ENCODE peak calls at places on chromosomes 4 and X, in five cellular contexts. One of them, this sample, is unnamed.

GRCh38 chrX:154411981-154412340 is 622 bp downstream of the TAFAZZIN start:
- DNase-seq in HCT116: no peak
- DNase-seq in K562: peak; percentile 62
- DNase-seq in A549: peak; percentile 67
- DNase-seq in NB4: peak; percentile 71
- DNase-seq in this sample: peak; percentile 61

GRCh38 chr4:87241341-87241740 is 20.9 kb upstream of the KLHL8 start:
- DNase-seq in HCT116: no peak
- DNase-seq in K562: no peak
- DNase-seq in A549: no peak
- DNase-seq in NB4: no peak
- DNase-seq in this sample: no peak

GRCh38 chrX:1491851-1492349 is 39.2 kb upstream of the ASMTL start:
- DNase-seq in K562: peak; percentile 78
- DNase-seq in A549: peak; percentile 68
- DNase-seq in NB4: peak; percentile 83
- DNase-seq in HCT116: peak; percentile 66
- DNase-seq in this sample: no peak

GRCh38 chr4:8745828-8746225 is 125.8 kb downstream of the HMX1 start:
- DNase-seq in NB4: no peak
- DNase-seq in A549: no peak
- DNase-seq in HCT116: no peak
- DNase-seq in K562: no peak
- DNase-seq in this sample: no peak

GRCh38 chr4:184370711-184371389 is 103.5 kb downstream of the IRF2 start:
- DNase-seq in NB4: no peak
- DNase-seq in HCT116: no peak
- DNase-seq in K562: no peak
- DNase-seq in A549: no peak
- DNase-seq in this sample: peak; percentile 42

GRCh38 chrX:131068945-131069719 is 11.0 kb downstream of the ARHGAP36 start:
- DNase-seq in NB4: no peak
- DNase-seq in HCT116: peak; percentile 19
- DNase-seq in K562: peak; percentile 61
- DNase-seq in A549: peak; percentile 86
- DNase-seq in this sample: peak; percentile 6

GRCh38 chr4:45869199-45869598 is 254.7 kb downstream of the GABRG1 start:
- DNase-seq in HCT116: no peak
- DNase-seq in A549: no peak
- DNase-seq in K562: no peak
- DNase-seq in NB4: no peak
- DNase-seq in this sample: no peak

GRCh38 chr4:153497988-153498967 is 32.1 kb downstream of the TMEM131L start:
- DNase-seq in K562: no peak
- DNase-seq in HCT116: no peak
- DNase-seq in NB4: no peak
- DNase-seq in A549: no peak
- DNase-seq in this sample: no peak

GRCh38 chr4:110165382-110166285 is 32.8 kb downstream of the ELOVL6 start:
- DNase-seq in A549: peak; percentile 19
- DNase-seq in K562: peak; percentile 24
- DNase-seq in HCT116: peak; percentile 31
- DNase-seq in NB4: peak; percentile 72
- DNase-seq in this sample: peak; percentile 60

GRCh38 chrX:140071037-140071436 is 105.7 kb upstream of the CXorf66 start:
- DNase-seq in HCT116: no peak
- DNase-seq in NB4: no peak
- DNase-seq in K562: no peak
- DNase-seq in A549: no peak
- DNase-seq in this sample: no peak

GRCh38 chrX:47540754-47541538 is 20.1 kb upstream of the ARAF start:
- DNase-seq in K562: peak; percentile 90
- DNase-seq in HCT116: peak; percentile 78
- DNase-seq in A549: peak; percentile 91
- DNase-seq in NB4: peak; percentile 87
- DNase-seq in this sample: peak; percentile 92

GRCh38 chr4:188661502-188661901 is 522.3 kb downstream of the TRIML1 start:
- DNase-seq in A549: no peak
- DNase-seq in HCT116: no peak
- DNase-seq in NB4: no peak
- DNase-seq in K562: no peak
- DNase-seq in this sample: no peak

GRCh38 chr4:114519368-114519767 is 79.2 kb upstream of the UGT8 start:
- DNase-seq in HCT116: no peak
- DNase-seq in K562: no peak
- DNase-seq in NB4: no peak
- DNase-seq in A549: no peak
- DNase-seq in this sample: no peak

GRCh38 chrX:110389570-110389969 is 30.9 kb downstream of the RTL9 start:
- DNase-seq in NB4: no peak
- DNase-seq in K562: no peak
- DNase-seq in A549: no peak
- DNase-seq in HCT116: no peak
- DNase-seq in this sample: no peak

GRCh38 chr4:2842667-2843022 is 999 bp upstream of the ADD1 start:
- DNase-seq in K562: no peak
- DNase-seq in HCT116: no peak
- DNase-seq in NB4: no peak
- DNase-seq in A549: no peak
- DNase-seq in this sample: no peak

GRCh38 chrX:153423652-153424051 is 12.4 kb downstream of the ZFP92 start:
- DNase-seq in HCT116: no peak
- DNase-seq in K562: no peak
- DNase-seq in NB4: no peak
- DNase-seq in A549: no peak
- DNase-seq in this sample: no peak

GRCh38 chr4:7858498-7858897 is 81.2 kb downstream of the AFAP1 start:
- DNase-seq in NB4: no peak
- DNase-seq in HCT116: no peak
- DNase-seq in A549: no peak
- DNase-seq in K562: no peak
- DNase-seq in this sample: no peak

GRCh38 chrX:13923845-13924244 is 105.8 kb downstream of the GEMIN8 start:
- DNase-seq in HCT116: no peak
- DNase-seq in NB4: no peak
- DNase-seq in K562: no peak
- DNase-seq in A549: no peak
- DNase-seq in this sample: no peak

GRCh38 chrX:105477351-105477750 is 256.9 kb upstream of the TEX13A start:
- DNase-seq in NB4: no peak
- DNase-seq in A549: no peak
- DNase-seq in K562: no peak
- DNase-seq in HCT116: no peak
- DNase-seq in this sample: no peak

GRCh38 chr4:121950212-121950679 is 1.6 kb downstream of the TRPC3 start:
- DNase-seq in NB4: no peak
- DNase-seq in HCT116: peak; percentile 21
- DNase-seq in K562: peak; percentile 78
- DNase-seq in A549: peak; percentile 55
- DNase-seq in this sample: peak; percentile 56

GRCh38 chr4:40040908-40041307 is 15.7 kb upstream of the N4BP2 start:
- DNase-seq in HCT116: no peak
- DNase-seq in K562: no peak
- DNase-seq in NB4: no peak
- DNase-seq in A549: no peak
- DNase-seq in this sample: no peak

GRCh38 chrX:119790977-119791436 is 423 bp downstream of the RPL39 start:
- DNase-seq in HCT116: no peak
- DNase-seq in NB4: peak; percentile 53
- DNase-seq in A549: peak; percentile 45
- DNase-seq in K562: peak; percentile 31
- DNase-seq in this sample: peak; percentile 57

GRCh38 chrX:15750611-15751159 is 12.6 kb downstream of the CA5B start:
- DNase-seq in NB4: no peak
- DNase-seq in A549: no peak
- DNase-seq in K562: no peak
- DNase-seq in HCT116: no peak
- DNase-seq in this sample: no peak

GRCh38 chrX:15236146-15236545 is 33.7 kb downstream of the ASB9 start:
- DNase-seq in NB4: no peak
- DNase-seq in A549: no peak
- DNase-seq in HCT116: no peak
- DNase-seq in K562: no peak
- DNase-seq in this sample: no peak

GRCh38 chrX:23394421-23394820 is 59.8 kb downstream of the PTCHD1 start:
- DNase-seq in A549: no peak
- DNase-seq in HCT116: no peak
- DNase-seq in NB4: no peak
- DNase-seq in K562: no peak
- DNase-seq in this sample: no peak

GRCh38 chr4:119656986-119657635 is 28.5 kb upstream of the PDE5A start:
- DNase-seq in A549: peak; percentile 1
- DNase-seq in NB4: no peak
- DNase-seq in HCT116: peak; percentile 13
- DNase-seq in K562: no peak
- DNase-seq in this sample: peak; percentile 47

GRCh38 chr4:128916832-128917231 is 107.3 kb downstream of the JADE1 start:
- DNase-seq in NB4: peak; percentile 77
- DNase-seq in A549: no peak
- DNase-seq in HCT116: no peak
- DNase-seq in K562: no peak
- DNase-seq in this sample: no peak

DNA sequence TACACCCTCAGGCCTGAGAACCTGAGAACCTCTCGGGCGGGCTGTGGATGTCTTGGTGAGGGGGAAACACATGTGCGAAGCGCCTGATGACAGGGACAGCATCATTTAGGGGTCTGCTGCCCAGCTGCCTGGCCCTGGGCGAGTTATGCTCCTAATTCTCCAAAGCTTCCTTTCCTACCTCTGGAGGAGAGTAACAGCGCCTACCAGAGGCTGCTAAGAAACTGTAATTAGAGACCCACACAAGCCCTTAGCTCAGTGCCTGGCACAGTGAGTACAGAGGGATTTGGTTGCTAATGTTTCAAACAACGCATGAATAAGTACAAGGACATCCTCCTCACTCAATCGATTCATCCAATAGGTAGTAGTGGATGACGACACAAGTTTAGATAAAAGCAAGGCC is 40.4 kb downstream of the BCOR start:
- DNase-seq in A549: no peak
- DNase-seq in NB4: no peak
- DNase-seq in K562: no peak
- DNase-seq in HCT116: no peak
- DNase-seq in this sample: no peak
- TF ChIP-seq CTCF in A549: no peak
- TF ChIP-seq CTCF in NB4: peak; percentile 6
- TF ChIP-seq CTCF in K562: no peak
- TF ChIP-seq CTCF in HCT116: peak; percentile 42
- TF ChIP-seq CTCF in this sample: peak; percentile 4

DNA sequence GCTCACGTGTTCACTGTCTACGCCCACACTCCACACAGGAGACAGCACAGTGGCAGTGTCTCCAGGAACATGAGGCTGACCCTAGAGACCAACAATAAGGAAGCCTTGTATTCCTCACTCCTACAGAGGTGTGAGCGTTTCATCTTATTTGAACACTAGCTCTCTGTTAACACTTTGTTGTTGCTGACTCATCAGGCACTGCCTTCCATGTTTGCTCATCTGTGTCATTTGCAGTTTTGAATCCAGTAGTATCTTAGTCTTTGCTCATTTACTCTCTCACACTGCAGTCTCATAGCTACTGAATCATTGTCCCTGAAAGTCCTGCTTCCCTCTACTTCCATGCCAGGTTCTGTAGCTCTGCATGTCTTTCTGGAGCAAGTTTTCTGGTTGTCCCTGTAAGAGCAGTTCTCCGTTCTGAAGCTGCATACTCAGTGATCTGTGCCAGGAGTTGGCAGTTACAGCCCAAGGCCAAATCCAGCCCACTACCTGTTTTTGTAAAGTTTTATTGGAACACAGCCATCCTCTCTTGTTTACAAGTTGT is 80.3 kb upstream of the DCLK2 start:
- DNase-seq in A549: peak; percentile 71
- DNase-seq in HCT116: peak; percentile 18
- DNase-seq in NB4: no peak
- DNase-seq in K562: peak; percentile 24
- DNase-seq in this sample: peak; percentile 64
- TF ChIP-seq MAX in A549: peak; percentile 65
- TF ChIP-seq MAX in HCT116: no peak
- TF ChIP-seq MAX in NB4: no peak
- TF ChIP-seq MAX in K562: no peak
- TF ChIP-seq MAX in this sample: no peak

DNA sequence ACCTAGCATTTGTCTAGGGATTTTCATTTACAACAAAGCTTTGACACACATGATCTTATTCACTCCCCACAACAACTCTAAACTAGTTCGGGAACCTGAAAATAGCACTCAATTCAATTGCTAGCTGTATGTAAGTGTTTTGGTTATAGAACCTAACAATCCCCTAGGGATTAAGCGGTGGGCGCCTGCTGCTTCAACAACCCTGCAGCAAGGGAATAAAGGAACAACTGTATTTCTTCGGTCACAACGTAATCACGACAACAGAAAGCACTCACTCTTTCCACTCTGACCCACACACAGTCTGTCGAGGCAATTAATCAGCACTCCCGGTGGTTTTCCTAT is 674 bp upstream of the DIAPH2 start:
- DNase-seq in NB4: peak; percentile 80
- DNase-seq in K562: no peak
- DNase-seq in HCT116: no peak
- DNase-seq in A549: no peak
- DNase-seq in this sample: no peak
- TF ChIP-seq POLR2A in NB4: no peak
- TF ChIP-seq POLR2A in K562: no peak
- TF ChIP-seq POLR2A in HCT116: no peak
- TF ChIP-seq POLR2A in A549: no peak
- TF ChIP-seq POLR2A in this sample: no peak

DNA sequence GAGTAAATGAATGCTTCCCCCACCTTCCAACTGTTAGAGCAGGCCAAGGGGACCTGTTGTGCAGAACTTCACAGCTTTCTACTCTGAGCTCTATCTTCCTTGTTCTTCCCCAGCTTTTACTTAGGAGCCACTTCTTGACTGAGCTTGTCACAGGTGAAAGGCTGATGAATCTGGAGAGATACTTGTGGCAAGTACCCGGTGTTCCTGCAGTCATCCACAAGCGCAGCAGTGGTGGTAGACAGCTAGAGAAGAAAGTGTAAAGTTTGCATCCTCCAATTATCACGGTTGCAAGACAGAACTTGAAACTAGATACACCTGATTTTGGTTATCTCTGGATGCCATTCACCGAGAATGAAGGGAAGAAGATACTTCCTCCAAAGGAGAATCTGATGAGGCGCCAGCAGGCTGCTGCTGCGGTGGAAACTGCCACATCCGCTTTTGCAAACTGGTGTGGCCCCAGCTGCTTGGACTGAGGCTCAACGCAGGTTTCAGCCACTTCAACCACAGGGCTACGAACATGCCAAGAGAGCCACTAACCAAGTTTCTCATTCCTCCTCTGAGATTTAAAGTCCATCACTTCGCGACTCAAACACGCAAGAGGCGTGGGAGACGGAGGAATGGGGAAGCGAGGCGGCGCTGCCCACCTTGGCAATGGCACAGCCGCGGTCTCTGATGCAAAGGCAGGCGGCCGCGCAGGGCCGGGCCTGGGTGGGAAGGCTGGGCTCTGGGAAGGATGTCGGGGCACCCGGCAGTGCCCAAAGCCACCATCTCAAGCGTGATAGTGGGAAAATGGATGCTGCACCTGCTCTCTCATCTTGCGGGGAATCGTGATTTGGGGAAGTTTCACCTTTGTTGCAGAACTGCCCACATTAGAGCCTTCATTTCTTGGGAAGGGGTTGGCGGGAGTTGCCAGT is 1.3 kb upstream of the FHIP1A start:
- DNase-seq in A549: no peak
- DNase-seq in NB4: peak; percentile 86
- DNase-seq in K562: no peak
- DNase-seq in HCT116: no peak
- DNase-seq in this sample: no peak
- TF ChIP-seq CTCF in A549: no peak
- TF ChIP-seq CTCF in NB4: no peak
- TF ChIP-seq CTCF in K562: no peak
- TF ChIP-seq CTCF in HCT116: no peak
- TF ChIP-seq CTCF in this sample: no peak